ENCODE peak calls at places on chromosomes 4 and X, in four cellular contexts. X, I, Z and Q are unnamed samples. For H3K4me1, the result is how much of the 10 kb centered on the place peaks cover.

GRCh38 chrX:119512145-119512800 is 44.0 kb downstream of the SLC25A5 start:
- DNase-seq in I (peak), X (peak), Z (peak), Q (peak)

GRCh38 chrX:31228909-31229308 is 157.1 kb upstream of the FTHL17 start:
- DNase-seq in Z (no peak), I (no peak), X (no peak), Q (no peak)

GRCh38 chr4:24433515-24434192 is 150.7 kb downstream of the DHX15 start:
- DNase-seq in X (no peak), Z (no peak), I (peak), Q (peak)

GRCh38 chr4:1048781-1049590 is 37.6 kb downstream of the FGFRL1 start:
- DNase-seq in X (no peak), I (no peak), Z (no peak), Q (peak)

GRCh38 chr4:142721187-142721586 is 124.9 kb downstream of the INPP4B start:
- DNase-seq in X (no peak), I (no peak), Z (no peak), Q (no peak)

GRCh38 chr4:28799696-28800095 is 1920.5 kb upstream of the PCDH7 start:
- DNase-seq in X (no peak), Z (no peak), I (no peak), Q (no peak)

GRCh38 chr4:183255487-183255886 is 64.6 kb downstream of the CLDN22 start:
- DNase-seq in Z (no peak), X (no peak), I (no peak), Q (no peak)

GRCh38 chrX:120023259-120023658 is 54.2 kb downstream of the RHOXF2B start:
- DNase-seq in I (no peak), X (no peak), Z (no peak), Q (no peak)

GRCh38 chr4:146098978-146099377 is 76.5 kb upstream of the LSM6 start:
- DNase-seq in I (no peak), X (no peak), Z (no peak), Q (no peak)

GRCh38 chr4:153151535-153152452 is 52.4 kb upstream of the TRIM2 start:
- DNase-seq in X (no peak), I (peak), Z (peak), Q (no peak)

GRCh38 chr4:1400861-1401408 is 5.3 kb downstream of the NKX1-1 start:
- DNase-seq in Z (no peak), I (no peak), X (no peak), Q (no peak)

GRCh38 chr4:26464420-26465095 is 25.7 kb downstream of the CCKAR start:
- DNase-seq in X (no peak), Z (no peak), I (no peak), Q (no peak)

GRCh38 chr4:184810720-184811119 is 15.0 kb downstream of the ACSL1 start:
- DNase-seq in I (no peak), X (no peak), Z (no peak), Q (peak)
- H3K4me1 ChIP-seq in I (half or more), X (under half), Z (under half), Q (half or more)

GRCh38 chr4:156294577-156294976 is 340.9 kb upstream of the CTSO start:
- DNase-seq in Z (peak), I (peak), X (no peak), Q (no peak)
- TF ChIP-seq CTCF in Z (no peak), I (peak), X (no peak), Q (no peak)

DNA sequence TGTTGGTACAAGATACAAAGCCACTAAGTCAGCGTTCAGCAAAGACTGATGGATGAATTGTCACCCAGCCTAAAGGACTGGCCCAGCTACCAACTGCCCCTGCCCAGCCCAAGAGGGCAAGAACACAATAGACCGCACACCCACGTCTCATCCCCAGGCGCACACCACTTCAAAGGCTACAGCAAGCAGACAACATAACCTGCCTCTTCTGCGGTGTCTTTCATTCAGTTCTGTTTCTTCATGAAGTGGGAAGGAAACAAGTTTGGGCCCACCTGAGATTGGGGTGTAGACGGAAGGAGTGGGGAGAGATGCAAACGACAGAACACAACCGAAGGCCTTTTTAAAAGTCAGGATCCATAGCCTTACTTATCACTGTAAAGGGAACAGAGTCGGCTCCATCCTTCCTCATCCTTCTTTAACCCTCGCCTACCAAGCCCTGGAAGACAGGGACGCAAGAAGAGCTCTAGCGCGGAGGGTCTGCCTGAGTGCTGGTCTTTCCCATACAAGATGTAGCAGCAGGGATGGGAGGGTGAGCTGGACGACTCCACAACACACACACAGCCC is 691 bp downstream of the SCARB2 start:
- DNase-seq in I (no peak), X (no peak), Z (peak), Q (no peak)
- H3K4me1 ChIP-seq in I (half or more), X (under half), Z (under half), Q (half or more)

GRCh38 chr4:12036450-12036849 is 607.8 kb upstream of the HS3ST1 start:
- DNase-seq in I (no peak), Z (peak), X (no peak), Q (no peak)

DNA sequence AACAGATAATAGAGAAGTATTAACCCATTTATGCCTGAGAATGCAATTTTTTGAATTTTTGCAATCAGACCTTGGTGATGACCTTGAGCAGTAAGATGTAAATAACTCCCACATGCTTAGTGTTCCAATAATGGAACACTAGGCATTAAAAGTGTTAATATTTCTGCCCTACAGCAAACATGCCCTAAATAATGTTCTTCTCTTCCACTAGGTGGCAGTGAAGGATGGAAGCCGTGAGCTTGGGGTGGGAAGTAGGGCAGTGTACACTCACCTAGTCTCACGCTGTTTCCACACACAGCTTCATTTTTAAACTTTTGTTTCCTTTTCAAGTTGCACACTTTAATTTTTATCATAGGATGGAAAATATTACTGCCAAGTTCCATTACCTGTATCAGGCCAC is 613.1 kb upstream of the HS3ST1 start:
- DNase-seq in X (no peak), Z (no peak), I (peak), Q (no peak)
- TF ChIP-seq CTCF in X (no peak), Z (no peak), I (peak), Q (no peak)

GRCh38 chr4:109418588-109418987 is 15.0 kb upstream of the SEC24B start:
- DNase-seq in X (no peak), Z (no peak), I (no peak), Q (no peak)
- H3K4me1 ChIP-seq in X (under half), Z (under half), I (under half), Q (under half)

DNA sequence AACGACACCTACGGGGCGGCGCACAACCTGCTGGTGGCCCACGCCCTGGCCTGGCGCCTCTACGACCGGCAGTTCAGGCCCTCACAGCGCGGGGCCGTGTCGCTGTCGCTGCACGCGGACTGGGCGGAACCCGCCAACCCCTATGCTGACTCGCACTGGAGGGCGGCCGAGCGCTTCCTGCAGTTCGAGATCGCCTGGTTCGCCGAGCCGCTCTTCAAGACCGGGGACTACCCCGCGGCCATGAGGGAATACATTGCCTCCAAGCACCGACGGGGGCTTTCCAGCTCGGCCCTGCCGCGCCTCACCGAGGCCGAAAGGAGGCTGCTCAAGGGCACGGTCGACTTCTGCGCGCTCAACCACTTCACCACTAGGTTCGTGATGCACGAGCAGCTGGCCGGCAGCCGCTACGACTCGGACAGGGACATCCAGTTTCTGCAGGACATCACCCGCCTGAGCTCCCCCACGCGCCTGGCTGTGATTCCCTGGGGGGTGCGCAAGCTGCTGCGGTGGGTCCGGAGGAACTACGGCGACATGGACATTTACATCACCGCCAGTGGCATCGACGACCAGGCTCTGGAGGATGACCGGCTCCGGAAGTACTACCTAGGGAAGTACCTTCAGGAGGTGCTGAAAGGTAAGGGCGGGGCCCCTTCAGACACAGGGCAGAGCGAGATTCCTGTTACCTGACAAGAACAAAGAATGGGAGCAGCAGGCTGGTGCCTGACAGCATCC is 11.7 kb downstream of the RPL9 start:
- DNase-seq in X (peak), Z (peak), I (peak), Q (peak)
- TF ChIP-seq CTCF in X (peak), Z (peak), I (peak), Q (no peak)